ENCODE peak calls at places on chromosome 14, in six cellular contexts. One of them, this sample, is unnamed.

GRCh38 chr14:91418387-91419043 is 895 bp upstream of the CCDC88C start:
- DNase-seq in K562: peak
- DNase-seq in A549: peak
- DNase-seq in sigmoid colon: no peak
- DNase-seq in ovary: peak
- DNase-seq in GM12878: no peak
- DNase-seq in this sample: peak

GRCh38 chr14:75409425-75410205 is 18.2 kb upstream of the JDP2 start:
- DNase-seq in K562: no peak
- DNase-seq in A549: no peak
- DNase-seq in sigmoid colon: no peak
- DNase-seq in ovary: no peak
- DNase-seq in GM12878: no peak
- DNase-seq in this sample: no peak

GRCh38 chr14:52068741-52069616 is at the start of gene NID2:
- DNase-seq in K562: peak
- DNase-seq in A549: peak
- DNase-seq in sigmoid colon: peak
- DNase-seq in ovary: peak
- DNase-seq in GM12878: no peak
- DNase-seq in this sample: peak

GRCh38 chr14:34554540-34555250 is 15.2 kb upstream of the EAPP start:
- DNase-seq in K562: no peak
- DNase-seq in A549: peak
- DNase-seq in sigmoid colon: peak
- DNase-seq in ovary: peak
- DNase-seq in GM12878: no peak
- DNase-seq in this sample: no peak

GRCh38 chr14:31987691-31988090 is 89.4 kb upstream of the ARHGAP5 start:
- DNase-seq in K562: no peak
- DNase-seq in A549: no peak
- DNase-seq in sigmoid colon: no peak
- DNase-seq in ovary: no peak
- DNase-seq in GM12878: no peak
- DNase-seq in this sample: no peak

GRCh38 chr14:106846218-106846617 is 1319.8 kb downstream of the TMEM121 start:
- DNase-seq in K562: no peak
- DNase-seq in A549: no peak
- DNase-seq in sigmoid colon: no peak
- DNase-seq in ovary: no peak
- DNase-seq in GM12878: no peak
- DNase-seq in this sample: no peak

GRCh38 chr14:97262336-97262735 is 465.2 kb downstream of the VRK1 start:
- DNase-seq in K562: no peak
- DNase-seq in A549: no peak
- DNase-seq in sigmoid colon: no peak
- DNase-seq in ovary: no peak
- DNase-seq in GM12878: no peak
- DNase-seq in this sample: no peak

GRCh38 chr14:64293976-64294671 is at the start of gene ESR2:
- DNase-seq in K562: peak
- DNase-seq in A549: peak
- DNase-seq in sigmoid colon: no peak
- DNase-seq in ovary: peak
- DNase-seq in GM12878: no peak
- DNase-seq in this sample: peak

GRCh38 chr14:100246809-100247428 is 8.0 kb downstream of the YY1 start:
- DNase-seq in K562: peak
- DNase-seq in A549: peak
- DNase-seq in sigmoid colon: no peak
- DNase-seq in ovary: no peak
- DNase-seq in GM12878: no peak
- DNase-seq in this sample: no peak

GRCh38 chr14:50031534-50032313 is 84.6 kb downstream of the VCPKMT start:
- DNase-seq in K562: no peak
- DNase-seq in A549: no peak
- DNase-seq in sigmoid colon: no peak
- DNase-seq in ovary: no peak
- DNase-seq in GM12878: no peak
- DNase-seq in this sample: no peak

GRCh38 chr14:50383618-50384225 is 13.0 kb downstream of the CDKL1 start:
- DNase-seq in K562: no peak
- DNase-seq in A549: no peak
- DNase-seq in sigmoid colon: no peak
- DNase-seq in ovary: no peak
- DNase-seq in GM12878: no peak
- DNase-seq in this sample: no peak

GRCh38 chr14:100103261-100104005 is 38.2 kb downstream of the EVL start:
- DNase-seq in K562: no peak
- DNase-seq in A549: no peak
- DNase-seq in sigmoid colon: peak
- DNase-seq in ovary: peak
- DNase-seq in GM12878: no peak
- DNase-seq in this sample: no peak

GRCh38 chr14:33551963-33552362 is 398.9 kb downstream of the EGLN3 start:
- DNase-seq in K562: no peak
- DNase-seq in A549: no peak
- DNase-seq in sigmoid colon: no peak
- DNase-seq in ovary: no peak
- DNase-seq in GM12878: no peak
- DNase-seq in this sample: no peak

GRCh38 chr14:88551094-88551870 is 3.5 kb downstream of the PTPN21 start:
- DNase-seq in K562: peak
- DNase-seq in A549: peak
- DNase-seq in sigmoid colon: peak
- DNase-seq in ovary: peak
- DNase-seq in GM12878: no peak
- DNase-seq in this sample: peak

GRCh38 chr14:103886304-103887169 is 39.2 kb upstream of the PPP1R13B start:
- DNase-seq in K562: peak
- DNase-seq in A549: no peak
- DNase-seq in sigmoid colon: no peak
- DNase-seq in ovary: peak
- DNase-seq in GM12878: no peak
- DNase-seq in this sample: no peak

GRCh38 chr14:56119221-56119967 is 1.2 kb downstream of the PELI2 start:
- DNase-seq in K562: no peak
- DNase-seq in A549: peak
- DNase-seq in sigmoid colon: peak
- DNase-seq in ovary: peak
- DNase-seq in GM12878: no peak
- DNase-seq in this sample: peak

GRCh38 chr14:76956253-76957090 is 72.0 kb downstream of the IRF2BPL start:
- DNase-seq in K562: peak
- DNase-seq in A549: peak
- DNase-seq in sigmoid colon: peak
- DNase-seq in ovary: peak
- DNase-seq in GM12878: no peak
- DNase-seq in this sample: peak
- TF ChIP-seq EP300 in K562: peak
- TF ChIP-seq EP300 in A549: peak
- TF ChIP-seq EP300 in sigmoid colon: peak
- TF ChIP-seq EP300 in ovary: no peak
- TF ChIP-seq EP300 in GM12878: peak
- TF ChIP-seq EP300 in this sample: peak

DNA sequence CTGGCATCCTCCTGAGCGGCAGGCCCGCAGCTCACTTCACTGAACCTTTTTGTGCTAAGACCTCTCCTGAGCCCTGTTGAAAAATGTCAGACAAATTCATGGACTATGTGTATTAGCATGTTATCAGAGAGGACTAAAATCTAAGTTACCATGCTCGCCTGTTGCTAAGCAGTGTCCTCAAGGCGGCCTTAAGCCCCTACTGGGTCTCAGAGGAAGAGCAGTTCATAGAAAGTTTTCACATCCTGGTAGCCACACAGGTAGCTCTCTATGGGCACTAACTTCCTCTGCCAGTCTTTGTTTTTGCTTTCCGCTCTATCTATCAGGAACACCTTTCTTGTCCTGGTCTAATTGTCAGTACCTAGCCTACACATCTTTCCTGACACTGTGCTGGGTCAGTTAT is 306.6 kb upstream of the MIS18BP1 start:
- DNase-seq in K562: no peak
- DNase-seq in A549: no peak
- DNase-seq in sigmoid colon: no peak
- DNase-seq in ovary: no peak
- DNase-seq in GM12878: no peak
- DNase-seq in this sample: no peak
- TF ChIP-seq CTCF in K562: no peak
- TF ChIP-seq CTCF in A549: no peak
- TF ChIP-seq CTCF in sigmoid colon: no peak
- TF ChIP-seq CTCF in ovary: no peak
- TF ChIP-seq CTCF in GM12878: no peak
- TF ChIP-seq CTCF in this sample: no peak

GRCh38 chr14:60652674-60653387 is 3.6 kb upstream of the SIX1 start:
- DNase-seq in K562: no peak
- DNase-seq in A549: no peak
- DNase-seq in sigmoid colon: no peak
- DNase-seq in ovary: no peak
- DNase-seq in GM12878: no peak
- DNase-seq in this sample: no peak

GRCh38 chr14:60653709-60654161 is 4.5 kb upstream of the SIX1 start:
- DNase-seq in K562: no peak
- DNase-seq in A549: no peak
- DNase-seq in sigmoid colon: no peak
- DNase-seq in ovary: no peak
- DNase-seq in GM12878: no peak
- DNase-seq in this sample: no peak

GRCh38 chr14:60653388-60653690 is 4.1 kb upstream of the SIX1 start:
- DNase-seq in K562: no peak
- DNase-seq in A549: no peak
- DNase-seq in sigmoid colon: no peak
- DNase-seq in ovary: no peak
- DNase-seq in GM12878: no peak
- DNase-seq in this sample: no peak

GRCh38 chr14:60655114-60655897 is 6.0 kb upstream of the SIX1 start:
- DNase-seq in K562: no peak
- DNase-seq in A549: no peak
- DNase-seq in sigmoid colon: no peak
- DNase-seq in ovary: no peak
- DNase-seq in GM12878: no peak
- DNase-seq in this sample: no peak

DNA sequence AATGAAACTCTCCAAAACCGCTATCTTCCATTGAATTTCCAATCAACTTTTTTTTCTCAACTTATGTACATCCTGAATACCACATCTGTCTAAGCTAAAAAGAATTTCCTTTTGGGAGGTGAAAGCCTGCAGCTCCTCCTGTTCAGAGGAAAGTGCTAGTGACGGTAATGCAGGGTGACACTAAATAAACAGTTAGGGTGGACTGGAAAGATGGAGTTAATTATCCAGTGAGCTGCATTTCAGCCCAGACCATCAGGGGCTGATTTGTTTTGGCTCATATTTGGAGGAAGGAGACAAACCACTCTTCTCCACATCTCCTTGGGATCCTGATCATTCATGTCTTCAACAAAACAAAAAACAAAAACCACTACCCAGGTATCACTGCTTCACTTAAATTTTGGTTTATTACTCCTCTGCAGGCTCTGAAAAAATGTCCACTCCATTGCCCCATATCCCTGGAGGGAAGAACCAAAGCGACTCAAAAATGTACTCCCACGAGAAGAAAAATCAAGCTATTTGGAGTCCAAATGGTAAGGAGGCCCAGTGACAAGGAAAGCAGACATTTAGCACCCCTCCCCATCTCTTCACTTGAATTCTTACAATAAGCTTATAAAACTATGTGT is 5.1 kb upstream of the SIX1 start:
- DNase-seq in K562: no peak
- DNase-seq in A549: no peak
- DNase-seq in sigmoid colon: no peak
- DNase-seq in ovary: no peak
- DNase-seq in GM12878: no peak
- DNase-seq in this sample: no peak
- TF ChIP-seq EP300 in K562: no peak
- TF ChIP-seq EP300 in A549: no peak
- TF ChIP-seq EP300 in sigmoid colon: no peak
- TF ChIP-seq EP300 in ovary: no peak
- TF ChIP-seq EP300 in GM12878: no peak
- TF ChIP-seq EP300 in this sample: no peak

DNA sequence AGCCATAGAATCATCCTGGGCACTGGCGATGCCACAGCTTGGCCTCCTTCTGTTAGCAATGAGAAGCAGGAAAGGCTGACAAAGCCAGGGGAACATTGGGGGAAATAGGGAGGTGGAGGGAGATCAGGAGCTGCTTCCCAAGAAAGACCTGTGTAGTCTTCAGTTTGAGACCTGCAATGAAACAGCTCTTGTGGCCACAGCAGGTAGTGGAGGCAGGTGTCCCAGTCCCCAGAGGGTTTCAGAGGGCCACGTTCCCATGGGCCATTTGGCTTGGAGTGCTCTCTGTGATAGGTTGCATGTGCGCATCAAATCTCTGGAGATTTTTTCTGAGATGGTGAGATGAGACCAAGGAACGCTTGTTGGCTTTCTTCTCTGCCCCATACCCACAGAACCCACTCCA is 14.4 kb upstream of the OR6S1 start:
- DNase-seq in K562: no peak
- DNase-seq in A549: peak
- DNase-seq in sigmoid colon: no peak
- DNase-seq in ovary: no peak
- DNase-seq in GM12878: no peak
- DNase-seq in this sample: no peak
- TF ChIP-seq CTCF in K562: no peak
- TF ChIP-seq CTCF in A549: no peak
- TF ChIP-seq CTCF in sigmoid colon: no peak
- TF ChIP-seq CTCF in ovary: no peak
- TF ChIP-seq CTCF in GM12878: no peak
- TF ChIP-seq CTCF in this sample: no peak

DNA sequence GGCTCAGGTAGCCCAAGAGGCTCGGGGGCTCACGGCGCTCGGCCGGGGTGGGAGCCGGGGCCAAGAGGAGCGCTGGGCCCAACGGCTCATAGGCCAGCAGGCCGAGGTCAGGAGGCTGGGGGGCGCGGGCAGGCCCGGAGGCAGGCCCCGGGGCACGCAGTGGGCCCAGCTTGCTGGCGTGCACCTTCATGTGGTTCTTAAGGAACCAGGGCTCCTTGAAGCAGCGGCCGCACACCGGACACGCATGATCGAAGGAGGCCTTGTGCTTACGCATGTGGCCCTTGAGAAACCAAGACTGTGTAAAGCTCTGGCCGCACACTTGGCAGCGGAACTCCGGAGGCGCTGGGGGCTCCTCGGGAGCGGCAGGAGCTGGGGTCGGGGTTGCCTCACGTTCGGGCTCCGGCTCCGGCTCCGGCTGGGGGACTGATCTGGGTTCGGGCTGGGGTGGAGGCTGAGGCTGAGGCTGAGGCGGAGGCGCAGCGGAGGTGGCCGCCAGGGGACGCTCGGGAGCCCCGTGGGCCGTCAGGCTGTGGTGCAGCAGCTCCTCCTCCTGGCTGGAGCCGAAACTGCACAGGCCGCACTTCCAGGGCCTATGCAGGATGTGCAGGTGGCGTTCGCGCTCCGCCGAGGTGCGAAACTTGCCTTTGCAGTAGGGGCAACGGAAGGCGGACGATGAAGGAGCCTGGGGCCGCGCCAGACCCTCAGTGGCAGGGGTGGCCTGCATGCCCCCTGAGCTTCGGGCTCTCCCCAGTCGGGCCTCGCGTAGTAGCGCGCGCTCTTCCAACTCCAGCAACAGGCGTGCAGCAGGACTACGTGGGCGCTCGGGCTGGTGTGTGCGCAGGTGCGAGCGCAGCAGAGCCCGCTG is 6.1 kb downstream of the ZNF219 start:
- DNase-seq in K562: peak
- DNase-seq in A549: peak
- DNase-seq in sigmoid colon: peak
- DNase-seq in ovary: peak
- DNase-seq in GM12878: no peak
- DNase-seq in this sample: peak
- TF ChIP-seq EP300 in K562: no peak
- TF ChIP-seq EP300 in A549: no peak
- TF ChIP-seq EP300 in sigmoid colon: no peak
- TF ChIP-seq EP300 in ovary: no peak
- TF ChIP-seq EP300 in GM12878: no peak
- TF ChIP-seq EP300 in this sample: no peak